ENCODE peak calls at places on chromosomes 5 and 9, in ten cellular contexts. One of them, this sample, is unnamed. For H3K36me3 and H3K27me3, the result is how much of the 10 kb centered on the place peaks cover.

GRCh38 chr5:57600321-57600720 is 117.7 kb upstream of the ACTBL2 start:
- DNase-seq in PC-3: no peak
- DNase-seq in lung: no peak
- DNase-seq in mammary epithelial cell: no peak
- DNase-seq in CD8-positive, alpha-beta memory T cell: no peak
- DNase-seq in bronchial epithelial cell: no peak
- DNase-seq in transverse colon: no peak
- DNase-seq in effector memory CD4-positive, alpha-beta T cell: no peak
- DNase-seq in adipocyte: no peak
- DNase-seq in A673: no peak
- DNase-seq in this sample: no peak

GRCh38 chr5:133706732-133707430 is 94.5 kb upstream of the FSTL4 start:
- DNase-seq in PC-3: no peak
- DNase-seq in lung: no peak
- DNase-seq in mammary epithelial cell: no peak
- DNase-seq in CD8-positive, alpha-beta memory T cell: no peak
- DNase-seq in bronchial epithelial cell: no peak
- DNase-seq in transverse colon: no peak
- DNase-seq in effector memory CD4-positive, alpha-beta T cell: no peak
- DNase-seq in adipocyte: no peak
- DNase-seq in A673: no peak
- DNase-seq in this sample: peak

GRCh38 chr5:93789173-93790070 is 48.0 kb upstream of the POU5F2 start:
- DNase-seq in PC-3: peak
- DNase-seq in lung: no peak
- DNase-seq in mammary epithelial cell: peak
- DNase-seq in CD8-positive, alpha-beta memory T cell: no peak
- DNase-seq in bronchial epithelial cell: peak
- DNase-seq in transverse colon: no peak
- DNase-seq in effector memory CD4-positive, alpha-beta T cell: no peak
- DNase-seq in adipocyte: peak
- DNase-seq in A673: peak
- DNase-seq in this sample: no peak

GRCh38 chr9:104232781-104233341 is 138.8 kb downstream of the SMC2 start:
- DNase-seq in PC-3: peak
- DNase-seq in lung: no peak
- DNase-seq in mammary epithelial cell: peak
- DNase-seq in CD8-positive, alpha-beta memory T cell: no peak
- DNase-seq in bronchial epithelial cell: peak
- DNase-seq in transverse colon: no peak
- DNase-seq in effector memory CD4-positive, alpha-beta T cell: no peak
- DNase-seq in adipocyte: peak
- DNase-seq in A673: no peak
- DNase-seq in this sample: no peak

GRCh38 chr5:106331415-106331814 is 1339.3 kb downstream of the EFNA5 start:
- DNase-seq in PC-3: no peak
- DNase-seq in lung: no peak
- DNase-seq in mammary epithelial cell: peak
- DNase-seq in CD8-positive, alpha-beta memory T cell: no peak
- DNase-seq in bronchial epithelial cell: no peak
- DNase-seq in transverse colon: no peak
- DNase-seq in effector memory CD4-positive, alpha-beta T cell: no peak
- DNase-seq in adipocyte: peak
- DNase-seq in A673: no peak
- DNase-seq in this sample: no peak

GRCh38 chr5:181263633-181264032 is 2.7 kb upstream of the TRIM52 start:
- DNase-seq in PC-3: no peak
- DNase-seq in lung: no peak
- DNase-seq in mammary epithelial cell: no peak
- DNase-seq in CD8-positive, alpha-beta memory T cell: no peak
- DNase-seq in bronchial epithelial cell: no peak
- DNase-seq in transverse colon: no peak
- DNase-seq in effector memory CD4-positive, alpha-beta T cell: no peak
- DNase-seq in adipocyte: no peak
- DNase-seq in A673: no peak
- DNase-seq in this sample: no peak

GRCh38 chr5:76790632-76791290 is 28.1 kb upstream of the F2RL1 start:
- DNase-seq in PC-3: peak
- DNase-seq in lung: no peak
- DNase-seq in mammary epithelial cell: peak
- DNase-seq in CD8-positive, alpha-beta memory T cell: no peak
- DNase-seq in bronchial epithelial cell: peak
- DNase-seq in transverse colon: no peak
- DNase-seq in effector memory CD4-positive, alpha-beta T cell: no peak
- DNase-seq in adipocyte: peak
- DNase-seq in A673: peak
- DNase-seq in this sample: no peak

GRCh38 chr5:72558383-72558782 is 51.2 kb upstream of the ZNF366 start:
- DNase-seq in PC-3: no peak
- DNase-seq in lung: no peak
- DNase-seq in mammary epithelial cell: no peak
- DNase-seq in CD8-positive, alpha-beta memory T cell: no peak
- DNase-seq in bronchial epithelial cell: no peak
- DNase-seq in transverse colon: no peak
- DNase-seq in effector memory CD4-positive, alpha-beta T cell: no peak
- DNase-seq in adipocyte: no peak
- DNase-seq in A673: no peak
- DNase-seq in this sample: peak

GRCh38 chr5:124546643-124547042 is 199.8 kb downstream of the ZNF608 start:
- DNase-seq in PC-3: peak
- DNase-seq in lung: no peak
- DNase-seq in mammary epithelial cell: peak
- DNase-seq in CD8-positive, alpha-beta memory T cell: no peak
- DNase-seq in bronchial epithelial cell: peak
- DNase-seq in transverse colon: no peak
- DNase-seq in effector memory CD4-positive, alpha-beta T cell: no peak
- DNase-seq in adipocyte: peak
- DNase-seq in A673: peak
- DNase-seq in this sample: peak

GRCh38 chr5:79621056-79621455 is 8.8 kb downstream of the TENT2 start:
- DNase-seq in PC-3: peak
- DNase-seq in lung: no peak
- DNase-seq in mammary epithelial cell: peak
- DNase-seq in CD8-positive, alpha-beta memory T cell: no peak
- DNase-seq in bronchial epithelial cell: peak
- DNase-seq in transverse colon: no peak
- DNase-seq in effector memory CD4-positive, alpha-beta T cell: no peak
- DNase-seq in adipocyte: peak
- DNase-seq in A673: no peak
- DNase-seq in this sample: no peak

GRCh38 chr9:15824310-15824709 is 271.5 kb downstream of the CCDC171 start:
- DNase-seq in PC-3: peak
- DNase-seq in lung: no peak
- DNase-seq in mammary epithelial cell: no peak
- DNase-seq in CD8-positive, alpha-beta memory T cell: no peak
- DNase-seq in bronchial epithelial cell: peak
- DNase-seq in transverse colon: no peak
- DNase-seq in effector memory CD4-positive, alpha-beta T cell: no peak
- DNase-seq in adipocyte: peak
- DNase-seq in A673: peak
- DNase-seq in this sample: peak

GRCh38 chr5:32030686-32031478 is 143.2 kb downstream of the GOLPH3 start:
- DNase-seq in PC-3: no peak
- DNase-seq in lung: no peak
- DNase-seq in mammary epithelial cell: no peak
- DNase-seq in CD8-positive, alpha-beta memory T cell: no peak
- DNase-seq in bronchial epithelial cell: peak
- DNase-seq in transverse colon: no peak
- DNase-seq in effector memory CD4-positive, alpha-beta T cell: no peak
- DNase-seq in adipocyte: no peak
- DNase-seq in A673: peak
- DNase-seq in this sample: no peak

GRCh38 chr9:22030101-22030598 is 21.0 kb upstream of the CDKN2B start:
- DNase-seq in PC-3: peak
- DNase-seq in lung: no peak
- DNase-seq in mammary epithelial cell: peak
- DNase-seq in CD8-positive, alpha-beta memory T cell: no peak
- DNase-seq in bronchial epithelial cell: peak
- DNase-seq in transverse colon: no peak
- DNase-seq in effector memory CD4-positive, alpha-beta T cell: no peak
- DNase-seq in adipocyte: peak
- DNase-seq in A673: no peak
- DNase-seq in this sample: no peak

GRCh38 chr5:148382961-148383360 is 797 bp upstream of the FBXO38 start:
- DNase-seq in PC-3: peak
- DNase-seq in lung: no peak
- DNase-seq in mammary epithelial cell: peak
- DNase-seq in CD8-positive, alpha-beta memory T cell: no peak
- DNase-seq in bronchial epithelial cell: no peak
- DNase-seq in transverse colon: no peak
- DNase-seq in effector memory CD4-positive, alpha-beta T cell: no peak
- DNase-seq in adipocyte: peak
- DNase-seq in A673: peak
- DNase-seq in this sample: no peak

DNA sequence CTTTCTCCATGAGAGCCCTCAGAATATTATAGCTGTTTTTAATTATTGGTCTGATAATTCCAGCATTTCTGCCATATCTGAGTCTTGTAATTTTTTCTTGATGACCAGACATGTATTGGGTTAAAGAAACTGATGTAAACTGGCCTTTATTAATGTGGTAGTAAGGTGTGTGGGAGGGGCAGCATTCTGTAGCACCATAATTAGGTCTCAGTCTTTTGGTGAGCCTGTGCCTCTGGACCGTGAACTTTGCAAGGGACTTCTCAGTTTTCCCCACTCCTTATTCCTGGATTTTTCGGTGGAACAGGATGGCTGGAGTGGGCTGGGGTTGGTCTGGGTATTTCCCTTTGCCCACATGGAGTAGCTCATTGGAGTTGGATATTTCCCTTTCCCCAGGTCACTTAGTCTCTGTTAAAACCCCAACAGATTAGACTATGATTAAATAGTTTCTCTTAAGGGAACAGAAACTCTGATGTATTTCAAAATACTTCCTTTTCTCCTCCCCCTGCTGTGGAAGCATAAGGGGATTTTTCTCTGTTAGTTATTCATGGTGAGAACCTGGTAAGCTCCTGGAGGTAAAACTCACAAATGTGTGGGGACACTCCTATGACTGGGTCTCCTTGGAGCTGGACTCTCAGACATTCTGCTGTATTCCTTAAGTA is 52.4 kb downstream of the FSD1L start:
- DNase-seq in PC-3: no peak
- DNase-seq in lung: no peak
- DNase-seq in mammary epithelial cell: peak
- DNase-seq in CD8-positive, alpha-beta memory T cell: no peak
- DNase-seq in bronchial epithelial cell: peak
- DNase-seq in transverse colon: no peak
- DNase-seq in effector memory CD4-positive, alpha-beta T cell: no peak
- DNase-seq in adipocyte: no peak
- DNase-seq in A673: peak
- DNase-seq in this sample: no peak
- H3K36me3 ChIP-seq in PC-3: under half
- H3K36me3 ChIP-seq in lung: under half
- H3K36me3 ChIP-seq in mammary epithelial cell: under half
- H3K36me3 ChIP-seq in CD8-positive, alpha-beta memory T cell: under half
- H3K36me3 ChIP-seq in bronchial epithelial cell: under half
- H3K36me3 ChIP-seq in transverse colon: under half
- H3K36me3 ChIP-seq in effector memory CD4-positive, alpha-beta T cell: under half
- H3K36me3 ChIP-seq in adipocyte: under half
- H3K36me3 ChIP-seq in A673: under half
- H3K36me3 ChIP-seq in this sample: under half

DNA sequence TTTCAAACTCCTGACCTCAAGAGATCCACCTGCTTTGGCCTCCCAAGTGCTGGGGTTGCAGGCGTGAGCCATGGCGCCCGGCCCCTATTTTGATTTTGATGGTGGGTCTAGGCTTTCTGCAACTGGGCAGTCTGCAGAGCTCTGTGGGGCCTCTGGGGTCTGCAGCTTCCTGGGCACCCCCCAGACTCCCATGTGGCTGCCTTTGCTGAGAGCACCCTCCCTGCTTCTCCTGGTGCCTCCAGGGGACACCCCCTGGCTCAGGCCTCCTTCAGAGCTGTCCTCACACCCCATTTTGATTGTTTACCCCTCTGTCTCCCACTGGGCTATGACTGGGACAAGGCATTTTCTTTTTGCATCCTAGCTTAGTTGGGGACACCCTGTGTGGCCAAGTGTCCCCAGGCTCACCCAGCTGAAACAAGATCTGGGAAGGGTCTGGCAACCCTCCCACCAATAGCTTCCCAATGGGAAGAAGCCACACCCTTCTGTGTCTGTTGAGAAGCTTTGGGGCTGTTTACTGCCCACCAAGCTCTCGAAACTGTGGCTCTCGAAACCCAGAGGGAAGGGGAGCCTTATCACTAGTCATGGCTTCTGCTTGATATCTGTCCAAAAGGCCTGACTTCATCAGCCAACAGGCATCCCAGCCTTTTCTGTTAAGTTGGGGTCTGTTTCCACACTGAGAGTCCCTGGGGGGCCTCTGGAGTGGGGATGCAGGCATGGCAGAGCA is 204.4 kb upstream of the IER5L start:
- DNase-seq in PC-3: no peak
- DNase-seq in lung: no peak
- DNase-seq in mammary epithelial cell: no peak
- DNase-seq in CD8-positive, alpha-beta memory T cell: no peak
- DNase-seq in bronchial epithelial cell: no peak
- DNase-seq in transverse colon: no peak
- DNase-seq in effector memory CD4-positive, alpha-beta T cell: no peak
- DNase-seq in adipocyte: peak
- DNase-seq in A673: no peak
- DNase-seq in this sample: no peak
- H3K27me3 ChIP-seq in PC-3: under half
- H3K27me3 ChIP-seq in lung: under half
- H3K27me3 ChIP-seq in mammary epithelial cell: under half
- H3K27me3 ChIP-seq in CD8-positive, alpha-beta memory T cell: under half
- H3K27me3 ChIP-seq in bronchial epithelial cell: under half
- H3K27me3 ChIP-seq in transverse colon: under half
- H3K27me3 ChIP-seq in effector memory CD4-positive, alpha-beta T cell: under half
- H3K27me3 ChIP-seq in adipocyte: under half
- H3K27me3 ChIP-seq in A673: under half
- H3K27me3 ChIP-seq in this sample: under half

GRCh38 chr5:14341571-14342225 is 198.6 kb downstream of the TRIO start:
- DNase-seq in PC-3: no peak
- DNase-seq in lung: no peak
- DNase-seq in mammary epithelial cell: no peak
- DNase-seq in CD8-positive, alpha-beta memory T cell: no peak
- DNase-seq in bronchial epithelial cell: no peak
- DNase-seq in transverse colon: no peak
- DNase-seq in effector memory CD4-positive, alpha-beta T cell: no peak
- DNase-seq in adipocyte: no peak
- DNase-seq in A673: no peak
- DNase-seq in this sample: peak
- H3K36me3 ChIP-seq in PC-3: half or more
- H3K36me3 ChIP-seq in lung: under half
- H3K36me3 ChIP-seq in mammary epithelial cell: under half
- H3K36me3 ChIP-seq in CD8-positive, alpha-beta memory T cell: under half
- H3K36me3 ChIP-seq in bronchial epithelial cell: under half
- H3K36me3 ChIP-seq in transverse colon: under half
- H3K36me3 ChIP-seq in effector memory CD4-positive, alpha-beta T cell: under half
- H3K36me3 ChIP-seq in adipocyte: half or more
- H3K36me3 ChIP-seq in A673: under half
- H3K36me3 ChIP-seq in this sample: under half

DNA sequence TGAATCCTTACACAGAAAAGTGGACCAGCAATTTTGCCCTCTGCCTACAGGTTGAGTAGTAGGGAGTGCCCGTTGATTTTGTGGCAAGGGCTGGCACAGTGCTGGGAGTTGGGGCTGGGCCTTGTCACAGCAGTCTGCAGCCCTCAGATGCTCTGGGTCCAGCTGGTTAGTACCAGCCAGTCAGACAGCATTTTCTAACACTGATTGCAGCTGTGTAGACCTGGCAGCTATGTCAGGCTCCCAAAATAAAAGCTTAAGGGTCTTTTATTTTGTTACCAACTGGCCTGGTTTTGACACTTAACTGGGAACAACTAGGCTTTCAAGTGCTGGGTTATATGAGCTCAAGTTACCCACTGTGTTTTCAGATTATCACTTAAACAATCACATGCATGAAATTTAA is 57.7 kb downstream of the MAT2B start:
- DNase-seq in PC-3: no peak
- DNase-seq in lung: no peak
- DNase-seq in mammary epithelial cell: no peak
- DNase-seq in CD8-positive, alpha-beta memory T cell: no peak
- DNase-seq in bronchial epithelial cell: no peak
- DNase-seq in transverse colon: no peak
- DNase-seq in effector memory CD4-positive, alpha-beta T cell: no peak
- DNase-seq in adipocyte: no peak
- DNase-seq in A673: no peak
- DNase-seq in this sample: no peak
- H3K27me3 ChIP-seq in PC-3: half or more
- H3K27me3 ChIP-seq in lung: under half
- H3K27me3 ChIP-seq in mammary epithelial cell: under half
- H3K27me3 ChIP-seq in CD8-positive, alpha-beta memory T cell: under half
- H3K27me3 ChIP-seq in bronchial epithelial cell: under half
- H3K27me3 ChIP-seq in transverse colon: under half
- H3K27me3 ChIP-seq in effector memory CD4-positive, alpha-beta T cell: under half
- H3K27me3 ChIP-seq in adipocyte: under half
- H3K27me3 ChIP-seq in A673: under half
- H3K27me3 ChIP-seq in this sample: under half